ENCODE peak calls at places on chromosomes 11 and 22, in five cellular contexts. D is IMR-90, M is GM12878, Y is A549, U is SK-N-SH. W is an unnamed sample.
A peak's percentile ranks its signal among the peaks of the same experiment; 100 is the strongest.

GRCh38 chr11:77172666-77172982 is 44.6 kb downstream of the MYO7A start:
- DNase-seq in U (peak; percentile 51), Y (no peak), M (no peak), D (peak; percentile 5), W (peak; percentile 4)

GRCh38 chr11:88886796-88887195 is 179.0 kb downstream of the GRM5 start:
- DNase-seq in D (peak; percentile 46), Y (peak; percentile 57), U (peak; percentile 4), M (peak; percentile 11), W (peak; percentile 6)

GRCh38 chr22:49483281-49483905 is 344.3 kb downstream of the BRD1 start:
- DNase-seq in Y (no peak), U (no peak), D (no peak), M (no peak), W (no peak)

GRCh38 chr11:64321533-64321932 is 3.6 kb downstream of the PRDX5 start:
- DNase-seq in M (no peak), D (peak; percentile 38), U (no peak), Y (no peak), W (no peak)

GRCh38 chr11:91220476-91221202 is 997.8 kb upstream of the CHORDC1 start:
- DNase-seq in D (peak; percentile 42), Y (peak; percentile 27), U (no peak), M (no peak), W (no peak)

GRCh38 chr11:78926633-78927347 is 352.1 kb upstream of the NARS2 start:
- DNase-seq in U (peak; percentile 60), M (no peak), D (peak; percentile 69), Y (no peak), W (no peak)

GRCh38 chr11:120385110-120385509 is 48.9 kb downstream of the ARHGEF12 start:
- DNase-seq in M (no peak), D (peak; percentile 80), Y (no peak), U (peak; percentile 25), W (peak; percentile 41)

GRCh38 chr11:72786305-72787261 is 7.3 kb downstream of the STARD10 start:
- DNase-seq in D (no peak), Y (no peak), U (no peak), M (no peak), W (no peak)

GRCh38 chr11:10452211-10452767 is 2.8 kb upstream of the AMPD3 start:
- DNase-seq in M (no peak), Y (no peak), U (no peak), D (peak; percentile 19), W (no peak)

GRCh38 chr22:50739894-50740293 is 1.9 kb downstream of the ACR start:
- DNase-seq in U (no peak), M (no peak), Y (no peak), D (no peak), W (no peak)

GRCh38 chr11:115776916-115777315 is 272.7 kb upstream of the CADM1 start:
- DNase-seq in U (no peak), M (no peak), Y (no peak), D (no peak), W (no peak)

GRCh38 chr11:115775846-115776245 is 271.6 kb upstream of the CADM1 start:
- DNase-seq in U (no peak), Y (no peak), M (no peak), D (no peak), W (no peak)

GRCh38 chr11:115774756-115775155 is 270.5 kb upstream of the CADM1 start:
- DNase-seq in U (no peak), D (no peak), Y (no peak), M (no peak), W (no peak)

GRCh38 chr11:115780625-115781024 is 276.4 kb upstream of the CADM1 start:
- DNase-seq in U (no peak), Y (no peak), D (no peak), M (no peak), W (no peak)

DNA sequence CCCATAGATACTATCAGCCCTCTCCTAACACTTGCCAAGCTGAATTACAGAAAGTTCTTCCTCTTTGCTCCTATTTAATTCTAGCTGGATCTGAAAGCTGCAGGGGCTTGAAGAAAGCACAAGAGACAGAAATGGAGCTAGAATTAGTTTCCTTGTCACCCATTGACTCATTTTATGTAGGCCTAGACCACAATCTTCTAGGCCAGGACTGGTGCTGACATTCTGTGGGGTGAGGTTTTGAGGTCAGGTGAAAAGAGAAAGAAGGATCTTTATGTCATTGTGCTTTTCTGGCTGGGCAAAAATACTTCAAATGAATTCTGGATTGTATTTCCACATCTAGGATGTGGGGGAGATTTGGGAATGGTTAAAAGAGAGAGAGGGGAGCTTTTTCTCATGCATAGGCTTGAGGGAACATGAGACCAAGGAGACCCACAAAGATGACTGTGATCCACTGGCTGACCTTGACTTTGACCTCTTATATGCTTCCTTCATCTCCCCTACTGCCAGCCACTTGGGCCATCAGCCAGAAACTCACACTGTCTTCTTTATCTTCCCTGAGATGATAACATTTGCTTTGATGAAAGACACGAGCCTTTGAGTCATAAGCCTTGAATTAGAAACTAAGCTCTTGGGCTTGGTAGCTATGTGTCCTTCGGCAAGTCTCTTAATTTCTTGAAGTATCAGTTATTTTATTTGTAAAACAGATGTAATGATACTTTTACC is 274.9 kb upstream of the CADM1 start:
- DNase-seq in M (no peak), D (peak; percentile 21), U (no peak), Y (no peak), W (no peak)
- TF ChIP-seq RCOR1 in M (no peak), D (no peak), U (no peak), Y (no peak), W (no peak)

GRCh38 chr11:76087749-76088148 is 118.6 kb downstream of the WNT11 start:
- DNase-seq in M (no peak), U (no peak), Y (no peak), D (no peak), W (no peak)
- H3K4me2 ChIP-seq in M (no peak overlapping the region), U (no peak overlapping the region), Y (no peak overlapping the region), D (no peak overlapping the region), W (no peak overlapping the region)

GRCh38 chr11:46537851-46538295 is 56.0 kb downstream of the AMBRA1 start:
- DNase-seq in Y (peak; percentile 83), M (no peak), D (peak; percentile 78), U (peak; percentile 77), W (peak; percentile 79)
- TF ChIP-seq RCOR1 in Y (no peak), M (no peak), D (no peak), U (no peak), W (no peak)

DNA sequence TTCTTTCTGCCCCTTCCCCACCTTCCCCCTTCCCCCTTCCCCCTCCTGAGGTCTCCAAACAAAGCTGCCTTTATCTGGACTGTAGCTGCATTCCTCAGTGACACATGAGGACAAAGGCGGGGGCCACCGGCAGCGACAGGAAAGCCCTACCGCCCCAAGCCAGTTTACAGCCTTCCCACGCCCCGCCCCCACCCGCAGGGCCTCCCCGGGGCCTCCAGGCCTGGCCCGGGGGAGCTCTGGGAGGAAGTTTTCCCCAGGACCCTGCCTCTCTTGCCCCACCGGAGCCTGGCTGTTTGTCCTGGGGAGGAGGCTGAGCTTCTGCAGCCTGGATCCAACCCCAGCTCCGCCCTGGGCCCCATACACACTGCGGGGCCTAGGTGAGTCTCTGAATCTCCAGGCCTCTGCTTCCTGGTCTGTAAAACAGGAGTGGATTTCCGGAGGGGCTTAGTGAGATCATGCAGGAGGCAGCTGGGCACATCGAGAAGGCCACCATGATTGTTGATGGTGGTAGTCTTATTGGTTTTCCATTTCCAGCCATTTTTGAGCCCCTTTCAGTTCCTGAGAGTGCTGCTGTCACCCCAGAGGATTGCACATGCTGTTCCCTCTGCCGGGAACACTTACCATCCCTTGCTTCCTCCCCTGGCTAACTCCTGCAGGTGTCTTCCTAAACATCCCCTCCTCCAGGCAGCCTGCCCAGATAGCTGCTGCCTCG is 130.7 kb downstream of the MN1 start:
- DNase-seq in Y (no peak), U (no peak), M (no peak), D (no peak), W (peak; percentile 80)
- H3K4me2 ChIP-seq in Y (no peak overlapping the region), U (no peak overlapping the region), M (no peak overlapping the region), D (no peak overlapping the region), W (peak overlapping the region; percentile 73)

GRCh38 chr11:45113807-45114206 is 32.6 kb upstream of the PRDM11 start:
- DNase-seq in M (no peak), U (no peak), D (no peak), Y (no peak), W (no peak)
- TF ChIP-seq RCOR1 in M (no peak), U (no peak), D (no peak), Y (no peak), W (no peak)

GRCh38 chr11:821513-822371 is 3.0 kb downstream of the PNPLA2 start:
- DNase-seq in D (no peak), U (no peak), M (no peak), Y (no peak), W (no peak)
- H3K4me2 ChIP-seq in D (peak overlapping the region; percentile 31), U (peak overlapping the region; percentile 98), M (no peak overlapping the region), Y (peak overlapping the region; percentile 97), W (no peak overlapping the region)

DNA sequence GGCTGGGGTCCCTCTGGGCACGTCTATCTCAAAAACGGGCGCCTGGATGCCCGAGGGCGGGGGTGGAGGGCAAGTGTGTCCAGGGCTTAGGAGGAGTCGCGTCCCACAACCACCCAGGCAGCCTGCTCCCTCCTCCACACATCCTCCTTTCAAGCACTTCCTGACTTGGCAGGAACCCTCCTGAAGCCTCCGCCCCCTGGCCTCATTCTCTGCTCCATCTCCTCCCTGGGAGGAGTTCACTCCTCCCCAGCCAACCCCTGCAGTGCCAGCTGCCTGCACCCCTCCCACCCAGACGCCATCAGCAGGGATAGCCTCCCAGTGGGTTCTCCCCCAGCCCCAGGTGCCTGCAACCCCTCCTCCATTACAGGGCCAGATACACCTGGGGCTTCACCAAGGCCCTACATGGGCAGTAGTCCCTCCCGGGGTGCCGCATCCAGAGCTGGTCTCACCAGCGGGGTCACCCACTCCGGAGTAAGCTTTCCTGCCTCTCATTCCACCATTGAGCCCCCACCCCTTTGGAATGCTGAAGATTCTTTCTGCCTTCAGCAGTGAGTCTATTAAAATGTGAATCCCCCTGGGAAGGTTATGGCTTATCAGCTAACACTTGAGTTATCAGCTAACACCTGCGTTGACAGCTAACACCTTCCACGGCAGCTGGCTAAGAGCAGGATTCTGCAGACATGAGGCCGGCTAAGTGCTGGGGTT is 24.4 kb downstream of the RTN4R start:
- DNase-seq in Y (peak; percentile 33), D (peak; percentile 71), M (no peak), U (peak; percentile 69), W (peak; percentile 73)
- TF ChIP-seq RCOR1 in Y (no peak), D (no peak), M (no peak), U (no peak), W (peak; percentile 38)

GRCh38 chr22:45420011-45420410 is 6.5 kb downstream of the RIBC2 start:
- DNase-seq in U (no peak), M (no peak), D (no peak), Y (no peak), W (no peak)

GRCh38 chr22:45420539-45420938 is 7.0 kb downstream of the RIBC2 start:
- DNase-seq in U (no peak), D (no peak), M (no peak), Y (no peak), W (no peak)

GRCh38 chr22:45421349-45422057 is 8.0 kb downstream of the RIBC2 start:
- DNase-seq in D (no peak), U (no peak), M (no peak), Y (no peak), W (no peak)

GRCh38 chr22:45418770-45419138 is 5.3 kb downstream of the RIBC2 start:
- DNase-seq in Y (no peak), M (no peak), D (no peak), U (no peak), W (no peak)

GRCh38 chr22:45418056-45418769 is 4.7 kb downstream of the RIBC2 start:
- DNase-seq in M (no peak), Y (no peak), U (no peak), D (no peak), W (no peak)
- H3K4me2 ChIP-seq in M (no peak overlapping the region), Y (no peak overlapping the region), U (no peak overlapping the region), D (no peak overlapping the region), W (no peak overlapping the region)

GRCh38 chr11:115287266-115287665 is 216.9 kb downstream of the CADM1 start:
- DNase-seq in Y (no peak), D (no peak), M (no peak), U (no peak), W (no peak)
- TF ChIP-seq RCOR1 in Y (no peak), D (no peak), M (no peak), U (no peak), W (no peak)